ENCODE peak calls at places on chromosomes 13 and 19, in seven cellular contexts. One of them, this sample, is unnamed.

GRCh38 chr19:5678071-5678682 is 2.1 kb downstream of the MICOS13 start:
- DNase-seq in K562: no peak
- DNase-seq in NB4: no peak
- DNase-seq in H1: no peak
- DNase-seq in A549: no peak
- DNase-seq in WTC11: no peak
- DNase-seq in HepG2: no peak
- DNase-seq in this sample: no peak

GRCh38 chr19:15432018-15432494 is 13.3 kb upstream of the AKAP8L start:
- DNase-seq in K562: no peak
- DNase-seq in NB4: no peak
- DNase-seq in H1: no peak
- DNase-seq in A549: peak
- DNase-seq in WTC11: no peak
- DNase-seq in HepG2: no peak
- DNase-seq in this sample: no peak

GRCh38 chr13:43686557-43686956 is 100.2 kb downstream of the ENOX1 start:
- DNase-seq in K562: no peak
- DNase-seq in NB4: peak
- DNase-seq in H1: no peak
- DNase-seq in A549: peak
- DNase-seq in WTC11: no peak
- DNase-seq in HepG2: peak
- DNase-seq in this sample: no peak

GRCh38 chr19:43611788-43612187 is at the start of gene SRRM5:
- DNase-seq in K562: no peak
- DNase-seq in NB4: no peak
- DNase-seq in H1: no peak
- DNase-seq in A549: no peak
- DNase-seq in WTC11: no peak
- DNase-seq in HepG2: no peak
- DNase-seq in this sample: no peak

GRCh38 chr13:57045816-57046691 is 94.7 kb upstream of the PRR20A start:
- DNase-seq in K562: no peak
- DNase-seq in NB4: no peak
- DNase-seq in H1: no peak
- DNase-seq in A549: no peak
- DNase-seq in WTC11: no peak
- DNase-seq in HepG2: no peak
- DNase-seq in this sample: no peak

GRCh38 chr13:73957889-73958288 is 176.3 kb downstream of the KLF12 start:
- DNase-seq in K562: no peak
- DNase-seq in NB4: no peak
- DNase-seq in H1: no peak
- DNase-seq in A549: no peak
- DNase-seq in WTC11: no peak
- DNase-seq in HepG2: no peak
- DNase-seq in this sample: no peak

GRCh38 chr13:19845758-19846157 is 17.7 kb downstream of the ZMYM5 start:
- DNase-seq in K562: peak
- DNase-seq in NB4: peak
- DNase-seq in H1: no peak
- DNase-seq in A549: peak
- DNase-seq in WTC11: no peak
- DNase-seq in HepG2: peak
- DNase-seq in this sample: peak

GRCh38 chr19:33383722-33384292 is 10.3 kb downstream of the CEBPG start:
- DNase-seq in K562: no peak
- DNase-seq in NB4: no peak
- DNase-seq in H1: no peak
- DNase-seq in A549: no peak
- DNase-seq in WTC11: no peak
- DNase-seq in HepG2: no peak
- DNase-seq in this sample: no peak

GRCh38 chr19:13817018-13817614 is 21.9 kb downstream of the ZSWIM4 start:
- DNase-seq in K562: peak
- DNase-seq in NB4: no peak
- DNase-seq in H1: peak
- DNase-seq in A549: no peak
- DNase-seq in WTC11: peak
- DNase-seq in HepG2: no peak
- DNase-seq in this sample: no peak

GRCh38 chr13:20270163-20270865 is 38.2 kb upstream of the GJB6 start:
- DNase-seq in K562: no peak
- DNase-seq in NB4: no peak
- DNase-seq in H1: no peak
- DNase-seq in A549: no peak
- DNase-seq in WTC11: no peak
- DNase-seq in HepG2: no peak
- DNase-seq in this sample: no peak

GRCh38 chr19:40217027-40217810 is 965 bp downstream of the TTC9B start:
- DNase-seq in K562: peak
- DNase-seq in NB4: peak
- DNase-seq in H1: peak
- DNase-seq in A549: peak
- DNase-seq in WTC11: peak
- DNase-seq in HepG2: no peak
- DNase-seq in this sample: peak

GRCh38 chr19:13281567-13282291 is 131.5 kb downstream of the IER2 start:
- DNase-seq in K562: no peak
- DNase-seq in NB4: no peak
- DNase-seq in H1: no peak
- DNase-seq in A549: no peak
- DNase-seq in WTC11: no peak
- DNase-seq in HepG2: no peak
- DNase-seq in this sample: no peak

GRCh38 chr13:30319703-30320102 is 12.4 kb upstream of the KATNAL1 start:
- DNase-seq in K562: no peak
- DNase-seq in NB4: no peak
- DNase-seq in H1: no peak
- DNase-seq in A549: no peak
- DNase-seq in WTC11: no peak
- DNase-seq in HepG2: no peak
- DNase-seq in this sample: no peak

GRCh38 chr19:45574526-45574925 is 10.1 kb downstream of the OPA3 start:
- DNase-seq in K562: no peak
- DNase-seq in NB4: no peak
- DNase-seq in H1: no peak
- DNase-seq in A549: no peak
- DNase-seq in WTC11: no peak
- DNase-seq in HepG2: no peak
- DNase-seq in this sample: no peak

GRCh38 chr19:11364296-11364904 is 9.2 kb downstream of the PLPPR2 start:
- DNase-seq in K562: peak
- DNase-seq in NB4: no peak
- DNase-seq in H1: no peak
- DNase-seq in A549: no peak
- DNase-seq in WTC11: no peak
- DNase-seq in HepG2: no peak
- DNase-seq in this sample: no peak

GRCh38 chr19:5047251-5047935 is 78.5 kb downstream of the KDM4B start:
- DNase-seq in K562: no peak
- DNase-seq in NB4: no peak
- DNase-seq in H1: no peak
- DNase-seq in A549: no peak
- DNase-seq in WTC11: no peak
- DNase-seq in HepG2: no peak
- DNase-seq in this sample: no peak

GRCh38 chr13:102589291-102589822 is 7.4 kb upstream of the TPP2 start:
- DNase-seq in K562: no peak
- DNase-seq in NB4: no peak
- DNase-seq in H1: no peak
- DNase-seq in A549: no peak
- DNase-seq in WTC11: no peak
- DNase-seq in HepG2: no peak
- DNase-seq in this sample: no peak

GRCh38 chr19:48271531-48272151 is 1.8 kb downstream of the ZNF114 start:
- DNase-seq in K562: no peak
- DNase-seq in NB4: peak
- DNase-seq in H1: peak
- DNase-seq in A549: peak
- DNase-seq in WTC11: peak
- DNase-seq in HepG2: peak
- DNase-seq in this sample: no peak
- TF ChIP-seq MAX in K562: no peak
- TF ChIP-seq MAX in NB4: peak
- TF ChIP-seq MAX in H1: peak
- TF ChIP-seq MAX in A549: peak
- TF ChIP-seq MAX in WTC11: peak
- TF ChIP-seq MAX in HepG2: peak
- TF ChIP-seq MAX in this sample: peak

DNA sequence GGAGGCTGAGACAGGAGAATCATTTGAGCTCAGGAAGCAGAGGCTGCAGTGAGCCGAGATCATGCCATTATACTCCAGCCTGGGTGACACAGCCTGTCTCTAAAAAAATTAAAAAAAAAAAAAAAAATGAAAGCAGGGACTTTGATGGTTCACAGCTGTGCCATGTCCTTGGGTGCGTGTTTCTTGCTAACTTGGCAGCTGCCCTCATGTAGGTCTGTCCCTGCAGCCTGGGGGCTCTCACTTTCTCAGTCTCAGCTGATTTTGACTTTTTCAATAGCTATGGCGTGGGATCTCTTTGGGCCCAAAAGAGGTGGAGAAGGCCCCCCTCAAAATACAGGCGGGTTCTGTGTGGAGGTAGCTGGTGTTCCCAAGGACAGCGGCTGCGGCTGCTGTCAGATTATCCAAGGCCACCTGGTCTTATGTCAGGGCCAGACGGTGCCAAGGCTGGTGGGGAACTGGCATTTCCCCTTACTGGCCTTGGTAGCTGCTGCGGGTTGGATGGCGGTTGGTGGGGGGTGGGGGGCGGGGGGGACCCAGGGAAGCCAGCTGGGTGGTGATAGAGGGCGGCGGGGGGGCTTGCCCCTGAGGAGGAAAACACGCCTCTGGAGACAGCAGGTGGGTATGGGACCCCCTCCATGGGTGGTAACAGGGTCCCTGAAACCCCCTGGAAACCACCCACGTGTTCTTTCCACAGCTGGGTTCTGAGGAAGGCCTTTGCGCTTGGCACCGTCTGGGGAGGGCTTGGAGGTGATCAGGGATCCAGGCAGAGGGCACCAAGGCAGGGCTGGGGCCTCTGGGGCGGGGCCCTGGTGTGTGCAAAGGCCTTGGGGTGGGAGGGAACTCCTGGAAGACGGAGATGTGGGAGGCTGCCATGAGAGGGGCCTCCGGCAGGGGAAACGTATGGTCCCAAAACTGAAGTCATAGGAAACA is 4.2 kb downstream of the TIMM13 start:
- DNase-seq in K562: no peak
- DNase-seq in NB4: no peak
- DNase-seq in H1: no peak
- DNase-seq in A549: no peak
- DNase-seq in WTC11: no peak
- DNase-seq in HepG2: no peak
- DNase-seq in this sample: no peak
- TF ChIP-seq MAX in K562: no peak
- TF ChIP-seq MAX in NB4: no peak
- TF ChIP-seq MAX in H1: no peak
- TF ChIP-seq MAX in A549: no peak
- TF ChIP-seq MAX in WTC11: no peak
- TF ChIP-seq MAX in HepG2: no peak
- TF ChIP-seq MAX in this sample: no peak

GRCh38 chr13:45718063-45718462 is 15.9 kb downstream of the CBY2 start:
- DNase-seq in K562: peak
- DNase-seq in NB4: peak
- DNase-seq in H1: no peak
- DNase-seq in A549: peak
- DNase-seq in WTC11: no peak
- DNase-seq in HepG2: peak
- DNase-seq in this sample: peak
- TF ChIP-seq MAX in K562: no peak
- TF ChIP-seq MAX in NB4: no peak
- TF ChIP-seq MAX in H1: no peak
- TF ChIP-seq MAX in A549: no peak
- TF ChIP-seq MAX in WTC11: no peak
- TF ChIP-seq MAX in HepG2: no peak
- TF ChIP-seq MAX in this sample: no peak

GRCh38 chr13:39410089-39410901 is 192.7 kb downstream of the LHFPL6 start:
- DNase-seq in K562: no peak
- DNase-seq in NB4: peak
- DNase-seq in H1: no peak
- DNase-seq in A549: no peak
- DNase-seq in WTC11: no peak
- DNase-seq in HepG2: no peak
- DNase-seq in this sample: no peak
- TF ChIP-seq MAX in K562: no peak
- TF ChIP-seq MAX in NB4: peak
- TF ChIP-seq MAX in H1: no peak
- TF ChIP-seq MAX in A549: no peak
- TF ChIP-seq MAX in WTC11: no peak
- TF ChIP-seq MAX in HepG2: no peak
- TF ChIP-seq MAX in this sample: no peak

DNA sequence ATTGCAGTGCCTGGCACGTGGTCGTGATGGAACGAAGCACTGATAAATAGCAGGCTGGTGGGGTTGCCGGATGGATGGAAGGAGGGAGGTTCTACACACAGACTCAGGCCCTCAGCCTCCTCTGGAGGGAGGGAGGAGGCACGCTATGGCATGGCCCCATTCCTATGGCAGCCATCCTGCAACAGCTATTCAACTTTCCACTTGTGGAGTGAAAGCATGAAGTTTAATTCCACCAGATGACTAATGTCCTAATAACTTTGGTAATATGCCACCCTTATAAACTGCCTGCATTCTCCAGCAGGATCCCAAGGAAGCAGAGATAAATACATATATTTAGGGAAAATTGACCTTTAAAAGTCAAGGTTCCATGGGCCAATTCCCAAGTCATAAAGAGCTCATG is 92.4 kb downstream of the KL start:
- DNase-seq in K562: no peak
- DNase-seq in NB4: no peak
- DNase-seq in H1: no peak
- DNase-seq in A549: no peak
- DNase-seq in WTC11: no peak
- DNase-seq in HepG2: no peak
- DNase-seq in this sample: no peak
- TF ChIP-seq MAX in K562: no peak
- TF ChIP-seq MAX in NB4: no peak
- TF ChIP-seq MAX in H1: no peak
- TF ChIP-seq MAX in A549: no peak
- TF ChIP-seq MAX in WTC11: no peak
- TF ChIP-seq MAX in HepG2: no peak
- TF ChIP-seq MAX in this sample: no peak

GRCh38 chr19:19067276-19068072 is 3.7 kb downstream of the SLC25A42 start:
- DNase-seq in K562: no peak
- DNase-seq in NB4: peak
- DNase-seq in H1: no peak
- DNase-seq in A549: no peak
- DNase-seq in WTC11: no peak
- DNase-seq in HepG2: no peak
- DNase-seq in this sample: no peak
- TF ChIP-seq MAX in K562: no peak
- TF ChIP-seq MAX in NB4: no peak
- TF ChIP-seq MAX in H1: no peak
- TF ChIP-seq MAX in A549: no peak
- TF ChIP-seq MAX in WTC11: no peak
- TF ChIP-seq MAX in HepG2: no peak
- TF ChIP-seq MAX in this sample: no peak

DNA sequence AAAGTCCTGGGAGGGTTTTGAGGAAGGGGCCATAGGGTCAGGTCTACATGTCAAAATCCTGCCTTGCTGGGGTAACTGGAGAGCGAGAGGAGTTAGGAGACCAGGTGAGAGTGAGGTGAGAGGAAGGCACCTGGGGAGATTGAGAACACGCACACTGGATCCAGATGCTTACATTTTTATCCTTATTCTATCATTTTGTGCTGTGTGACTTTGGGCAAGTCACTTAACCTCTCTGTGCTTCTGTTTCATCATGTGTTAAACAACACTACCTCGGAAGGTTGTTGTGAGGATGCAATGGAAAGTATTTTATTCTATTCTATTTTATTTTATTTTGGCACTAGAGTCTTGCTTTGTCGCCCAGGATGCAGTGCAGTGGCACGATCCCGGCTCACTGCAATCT is 3.5 kb downstream of the C19orf81 start:
- DNase-seq in K562: no peak
- DNase-seq in NB4: no peak
- DNase-seq in H1: no peak
- DNase-seq in A549: no peak
- DNase-seq in WTC11: no peak
- DNase-seq in HepG2: no peak
- DNase-seq in this sample: no peak
- TF ChIP-seq MAX in K562: no peak
- TF ChIP-seq MAX in NB4: no peak
- TF ChIP-seq MAX in H1: no peak
- TF ChIP-seq MAX in A549: no peak
- TF ChIP-seq MAX in WTC11: no peak
- TF ChIP-seq MAX in HepG2: no peak
- TF ChIP-seq MAX in this sample: no peak